ENCODE peak calls at places on chromosomes 7 and 10, in four cellular contexts. H, I, V and Y are unnamed samples.
A peak's percentile ranks its signal among the peaks of the same experiment; 100 is the strongest.

GRCh38 chr7:26061340-26062239 is 90.4 kb upstream of the NFE2L3 start:
- DNase-seq in H (peak; percentile 87), I (peak; percentile 68), V (peak; percentile 37), Y (peak; percentile 62)

GRCh38 chr7:100475549-100475948 is 3.5 kb downstream of the TSC22D4 start:
- DNase-seq in H (no peak), I (peak; percentile 78), V (no peak), Y (no peak)

GRCh38 chr10:17144757-17145156 is 15.1 kb upstream of the CUBN start:
- DNase-seq in H (no peak), I (no peak), V (peak; percentile 9), Y (no peak)

GRCh38 chr10:35961501-35961900 is 319.4 kb upstream of the FZD8 start:
- DNase-seq in H (no peak), I (no peak), V (no peak), Y (no peak)

GRCh38 chr7:132941433-132941832 is 140.5 kb downstream of the CHCHD3 start:
- DNase-seq in H (no peak), I (no peak), V (no peak), Y (no peak)

GRCh38 chr10:113084031-113084430 is 134.0 kb downstream of the TCF7L2 start:
- DNase-seq in H (no peak), I (no peak), V (no peak), Y (no peak)

GRCh38 chr10:35007858-35008301 is 82.3 kb downstream of the CUL2 start:
- DNase-seq in H (no peak), I (no peak), V (no peak), Y (no peak)

GRCh38 chr10:59906417-59907202 is at the start of gene CCDC6:
- DNase-seq in H (peak; percentile 94), I (peak; percentile 87), V (no peak), Y (peak; percentile 86)

GRCh38 chr7:45939574-45939973 is 18.5 kb upstream of the IGFBP3 start:
- DNase-seq in H (no peak), I (no peak), V (no peak), Y (no peak)

GRCh38 chr7:100169147-100169850 is 882 bp upstream of the GAL3ST4 start:
- DNase-seq in H (no peak), I (no peak), V (no peak), Y (no peak)

GRCh38 chr7:55903985-55904759 is 16.9 kb downstream of the ZNF713 start:
- DNase-seq in H (no peak), I (no peak), V (peak; percentile 53), Y (no peak)

GRCh38 chr7:101299511-101300464 is 21.8 kb downstream of the IFT22 start:
- DNase-seq in H (peak; percentile 73), I (no peak), V (no peak), Y (no peak)

GRCh38 chr10:77889277-77889903 is 37.2 kb downstream of the DLG5 start:
- DNase-seq in H (no peak), I (peak; percentile 52), V (no peak), Y (peak; percentile 93)

GRCh38 chr10:125107166-125107949 is 53.0 kb downstream of the CTBP2 start:
- DNase-seq in H (no peak), I (no peak), V (no peak), Y (no peak)

GRCh38 chr7:45923290-45923689 is 2.2 kb upstream of the IGFBP3 start:
- DNase-seq in H (peak; percentile 88), I (peak; percentile 48), V (no peak), Y (peak; percentile 23)

GRCh38 chr7:100885440-100886141 is 3.9 kb downstream of the UFSP1 start:
- DNase-seq in H (no peak), I (peak; percentile 6), V (no peak), Y (no peak)

GRCh38 chr7:20799566-20800377 is 13.1 kb upstream of the SP8 start:
- DNase-seq in H (no peak), I (no peak), V (no peak), Y (no peak)

GRCh38 chr10:79001082-79001885 is 67.5 kb upstream of the ZMIZ1 start:
- DNase-seq in H (no peak), I (no peak), V (no peak), Y (no peak)

GRCh38 chr10:87092861-87093460 is 1.7 kb downstream of the GLUD1 start:
- DNase-seq in H (peak; percentile 58), I (no peak), V (peak; percentile 42), Y (peak; percentile 89)

GRCh38 chr7:45402480-45403218 is 171.5 kb upstream of the ADCY1 start:
- DNase-seq in H (no peak), I (no peak), V (peak; percentile 3), Y (no peak)

GRCh38 chr10:116779076-116779687 is 36.8 kb upstream of the HSPA12A start:
- DNase-seq in H (no peak), I (no peak), V (no peak), Y (no peak)

GRCh38 chr10:78292987-78293865 is 259.6 kb downstream of the RPS24 start:
- DNase-seq in H (no peak), I (no peak), V (no peak), Y (peak; percentile 24)

GRCh38 chr10:70232155-70232858 is 922 bp downstream of the PPA1 start:
- DNase-seq in H (peak; percentile 52), I (peak; percentile 54), V (no peak), Y (peak; percentile 71)

GRCh38 chr7:157986051-157986450 is 601.6 kb downstream of the PTPRN2 start:
- DNase-seq in H (no peak), I (no peak), V (no peak), Y (no peak)

GRCh38 chr10:91389636-91390512 is 20.3 kb upstream of the HECTD2 start:
- DNase-seq in H (no peak), I (peak; percentile 27), V (no peak), Y (peak; percentile 54)

GRCh38 chr7:35548291-35548690 is 146.6 kb downstream of the HERPUD2 start:
- DNase-seq in H (no peak), I (no peak), V (no peak), Y (no peak)
- TF ChIP-seq CREB1 in H (no peak), I (no peak), V (no peak), Y (no peak)

GRCh38 chr7:41104621-41105020 is 598.3 kb downstream of the INHBA start:
- DNase-seq in H (no peak), I (no peak), V (no peak), Y (no peak)
- TF ChIP-seq RAD21 in H (no peak), I (no peak), V (no peak), Y (no peak)

GRCh38 chr7:159122276-159122675 is 22.4 kb downstream of the VIPR2 start:
- DNase-seq in H (no peak), I (no peak), V (no peak), Y (no peak)
- TF ChIP-seq CREB1 in H (no peak), I (no peak), V (no peak), Y (no peak)

DNA sequence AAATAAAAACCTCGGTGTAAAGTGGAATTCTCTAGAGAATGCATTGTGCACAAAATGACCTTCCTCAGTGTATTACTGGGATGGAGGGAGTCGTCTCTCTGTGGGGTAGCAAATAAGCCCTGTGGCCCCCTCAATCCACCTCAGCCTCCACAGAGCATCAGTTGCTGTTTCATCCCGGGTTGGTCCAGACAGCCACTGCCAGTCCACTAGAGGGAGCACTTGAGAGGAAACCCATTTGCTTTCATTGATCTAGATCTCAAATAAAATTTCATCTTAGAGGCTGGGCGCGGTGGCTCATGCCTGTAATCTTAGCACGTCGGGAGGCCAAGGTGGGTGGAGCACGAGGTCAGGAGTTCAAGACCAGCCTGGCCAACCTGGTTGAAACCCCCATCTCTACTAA is 1128.7 kb downstream of the CNTNAP2 start:
- DNase-seq in H (peak; percentile 66), I (peak; percentile 56), V (no peak), Y (peak; percentile 9)
- TF ChIP-seq RAD21 in H (peak; percentile 62), I (no peak), V (peak; percentile 62), Y (no peak)

GRCh38 chr10:132112611-132113010 is 46.9 kb downstream of the JAKMIP3 start:
- DNase-seq in H (peak; percentile 37), I (no peak), V (no peak), Y (no peak)
- TF ChIP-seq CREB1 in H (no peak), I (no peak), V (no peak), Y (no peak)

GRCh38 chr7:95264225-95264927 is 60.0 kb downstream of the PON1 start:
- DNase-seq in H (no peak), I (no peak), V (no peak), Y (no peak)
- TF ChIP-seq RAD21 in H (no peak), I (no peak), V (no peak), Y (no peak)

DNA sequence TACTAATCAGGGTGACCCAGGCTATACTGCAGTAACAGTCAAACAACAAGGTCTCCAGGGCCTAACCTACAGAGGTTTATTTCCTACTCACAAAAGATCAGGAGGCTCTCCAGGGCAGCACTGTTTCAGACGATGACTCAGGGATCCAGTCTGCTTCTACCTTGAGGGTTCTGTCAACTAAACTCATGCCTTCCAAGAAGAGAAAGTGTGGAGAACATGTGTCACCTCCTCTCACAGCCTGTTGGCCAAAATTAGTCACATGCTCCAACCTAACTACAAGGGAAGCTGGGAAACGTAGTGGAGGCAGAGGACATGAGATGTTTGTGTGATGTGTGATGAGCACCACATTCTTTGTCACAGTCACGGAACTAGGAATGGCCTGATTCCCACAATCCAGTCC is 14.7 kb upstream of the INA start:
- DNase-seq in H (no peak), I (no peak), V (no peak), Y (no peak)
- TF ChIP-seq CREB1 in H (no peak), I (no peak), V (no peak), Y (no peak)